ENCODE peak calls at places on chromosomes 4 and X, in eight cellular contexts. U is right lobe of liver; R is CD8-positive, alpha-beta T cell; D is body of pancreas; S is lower lobe of right lung; G is heart right ventricle; M is pancreas; L is upper lobe of right lung. O is an unnamed sample. For H3K4me1, the result is how much of the 10 kb centered on the place peaks cover.

GRCh38 chr4:7852568-7853185 is 87.0 kb downstream of the AFAP1 start:
- ATAC-seq in D (peak), S (no peak), L (no peak), U (peak), R (no peak), M (peak), G (peak), O (no peak)

GRCh38 chr4:47929682-47930201 is 15.4 kb upstream of the NFXL1 start:
- ATAC-seq in S (no peak), M (no peak), U (no peak), D (no peak), G (no peak), R (no peak), L (no peak), O (no peak)

GRCh38 chrX:143648705-143649104 is 12.8 kb upstream of the SLITRK4 start:
- ATAC-seq in R (no peak), G (no peak), S (peak), M (peak), U (peak), D (no peak), L (peak), O (no peak)

GRCh38 chrX:134671207-134671750 is 13.0 kb upstream of the PLAC1 start:
- ATAC-seq in M (no peak), S (no peak), D (no peak), L (no peak), G (no peak), U (no peak), R (no peak), O (no peak)

GRCh38 chr4:94701606-94702300 is 56.0 kb upstream of the BMPR1B start:
- ATAC-seq in S (no peak), L (no peak), U (no peak), R (no peak), D (no peak), M (no peak), G (no peak), O (no peak)

GRCh38 chrX:10582215-10582733 is 38.1 kb downstream of the MID1 start:
- ATAC-seq in R (no peak), M (peak), S (peak), D (no peak), U (peak), G (peak), L (peak), O (peak)

GRCh38 chr4:145722561-145722960 is 42.6 kb downstream of the C4orf51 start:
- ATAC-seq in M (peak), U (no peak), D (no peak), L (no peak), R (no peak), G (no peak), S (no peak), O (no peak)

GRCh38 chrX:100802843-100803242 is 17.3 kb upstream of the CSTF2 start:
- ATAC-seq in L (no peak), G (no peak), D (no peak), U (no peak), S (no peak), R (no peak), M (no peak), O (no peak)

GRCh38 chr4:145513020-145513621 is 31.5 kb downstream of the SMAD1 start:
- ATAC-seq in D (no peak), U (peak), S (no peak), R (no peak), M (no peak), G (no peak), L (no peak), O (no peak)

GRCh38 chr4:108355523-108356208 is 186.9 kb upstream of the LEF1 start:
- ATAC-seq in M (peak), G (peak), L (no peak), U (no peak), D (peak), S (no peak), R (peak), O (no peak)

GRCh38 chrX:10017866-10018265 is 50.7 kb downstream of the CLDN34 start:
- ATAC-seq in U (no peak), D (no peak), S (peak), L (no peak), R (no peak), G (no peak), M (no peak), O (no peak)

GRCh38 chrX:38817004-38817703 is 15.9 kb downstream of the MID1IP1 start:
- ATAC-seq in D (peak), M (peak), L (peak), S (peak), U (peak), R (peak), G (peak), O (no peak)

GRCh38 chr4:99736846-99737245 is 79.2 kb upstream of the C4orf54 start:
- ATAC-seq in M (peak), D (peak), S (no peak), U (no peak), R (no peak), G (peak), L (no peak), O (no peak)

GRCh38 chrX:48910926-48911406 is 480 bp downstream of the SLC35A2 start:
- ATAC-seq in G (peak), M (no peak), R (peak), L (peak), U (no peak), S (peak), D (peak), O (no peak)

GRCh38 chr4:76993787-76994641 is 44.5 kb downstream of the SEPTIN11 start:
- ATAC-seq in L (peak), S (peak), M (peak), U (no peak), D (peak), G (peak), R (peak), O (no peak)

GRCh38 chrX:46636223-46636622 is 62.7 kb downstream of the CHST7 start:
- ATAC-seq in U (no peak), L (no peak), R (no peak), D (no peak), M (no peak), S (no peak), G (no peak), O (no peak)

GRCh38 chr4:15961778-15962510 is 1.0 kb downstream of the FGFBP2 start:
- ATAC-seq in S (peak), M (no peak), R (peak), G (peak), D (no peak), U (no peak), L (no peak), O (no peak)

GRCh38 chrX:119041175-119041574 is 31.6 kb upstream of the CT47C1 start:
- ATAC-seq in U (peak), G (peak), L (peak), R (no peak), S (peak), M (peak), D (peak), O (peak)

GRCh38 chrX:119181491-119181890 is 53.9 kb upstream of the KIAA1210 start:
- ATAC-seq in M (no peak), G (no peak), S (no peak), R (no peak), U (peak), D (no peak), L (no peak), O (no peak)

GRCh38 chr4:68316193-68316969 is 33.5 kb downstream of the YTHDC1 start:
- ATAC-seq in M (no peak), S (no peak), L (no peak), G (no peak), D (no peak), R (no peak), U (no peak), O (no peak)

GRCh38 chr4:148563684-148564083 is 121.5 kb upstream of the NR3C2 start:
- ATAC-seq in S (peak), L (no peak), M (peak), D (no peak), U (no peak), R (no peak), G (no peak), O (no peak)

DNA sequence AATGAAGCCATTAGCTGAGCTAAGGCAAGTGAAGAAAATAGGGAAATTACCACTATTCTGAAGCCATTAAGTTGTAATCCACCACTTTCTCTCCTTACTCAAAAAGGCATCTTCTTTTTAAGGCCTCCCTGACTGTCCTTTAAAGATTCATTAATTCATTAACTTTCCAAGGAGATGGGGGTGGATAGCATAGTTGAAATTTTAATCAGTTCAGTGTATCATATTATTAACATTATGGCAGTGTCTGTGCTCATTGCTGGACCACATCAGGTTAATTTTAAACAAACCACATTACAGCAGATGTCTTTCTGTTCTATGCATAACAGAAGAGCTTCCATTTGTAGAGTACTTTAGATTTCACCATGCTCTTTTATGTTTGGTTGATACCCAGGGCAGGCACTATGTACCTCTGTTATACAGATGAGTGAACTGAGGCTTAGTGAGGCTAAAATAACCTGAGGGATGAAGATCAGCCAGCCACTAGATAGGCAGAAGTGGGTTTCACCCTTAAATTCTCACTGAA is 41.1 kb downstream of the AFF2 start:
- ATAC-seq in S (no peak), U (no peak), D (no peak), L (no peak), G (no peak), R (no peak), M (no peak), O (no peak)
- H3K4me1 ChIP-seq in S (under half), U (under half), D (under half), L (under half), G (under half), R (under half), M (under half), O (under half)

DNA sequence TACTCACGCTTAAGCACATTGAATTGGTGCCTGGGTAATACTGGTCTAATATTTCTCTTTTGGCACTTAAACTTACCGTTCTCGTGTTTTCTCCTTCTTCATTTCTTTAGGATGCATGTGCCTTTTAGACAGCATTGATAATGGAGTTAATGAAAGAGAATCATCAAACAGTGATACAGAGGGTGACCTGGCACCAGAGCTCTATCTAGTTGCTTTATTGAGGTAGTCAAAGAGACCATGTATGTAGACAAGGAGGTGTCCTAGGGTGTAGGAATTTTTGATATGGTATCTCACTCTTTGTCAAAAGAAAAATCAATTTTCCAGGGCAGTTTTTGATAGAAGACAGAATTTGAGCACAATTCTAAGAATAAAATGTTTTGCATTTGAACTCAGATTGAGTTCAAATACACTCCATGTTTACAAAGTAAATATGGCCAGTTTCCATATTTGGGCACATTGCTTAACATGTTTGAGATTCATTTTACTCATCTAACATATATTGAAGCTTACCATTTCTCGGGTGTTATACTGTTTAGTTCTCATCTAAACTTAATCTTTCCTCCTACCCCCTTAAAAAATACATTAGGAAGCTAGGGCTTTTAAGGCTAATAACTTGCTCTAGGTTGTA is 92.0 kb downstream of the WWC2 start:
- ATAC-seq in G (no peak), U (peak), M (peak), R (no peak), L (no peak), D (no peak), S (no peak), O (no peak)
- H3K4me1 ChIP-seq in G (under half), U (under half), M (under half), R (under half), L (under half), D (under half), S (under half), O (under half)

DNA sequence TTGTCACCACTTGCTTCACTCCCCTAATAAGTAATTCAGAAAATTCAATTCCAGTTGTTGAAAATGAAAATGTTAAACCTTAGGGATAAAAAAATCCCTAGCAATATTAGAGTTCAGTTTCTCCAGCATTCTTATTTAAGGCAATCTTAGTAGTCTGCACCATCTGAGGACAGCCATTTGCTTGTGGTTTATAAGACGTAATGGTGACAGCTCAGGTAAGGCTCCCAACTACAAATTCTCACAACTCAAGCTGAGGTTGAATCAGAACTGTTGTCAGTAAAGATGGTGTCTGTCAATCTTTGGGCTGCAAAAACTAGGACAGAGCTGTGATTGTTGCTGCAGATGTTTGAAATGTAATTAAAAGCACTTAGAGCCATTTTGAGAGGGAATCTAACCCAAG is 16.3 kb upstream of the ADGRA3 start:
- ATAC-seq in L (no peak), D (no peak), G (no peak), M (no peak), U (no peak), R (no peak), S (no peak), O (no peak)
- H3K4me1 ChIP-seq in L (under half), D (under half), G (under half), M (under half), U (under half), R (under half), S (under half), O (under half)

GRCh38 chr4:159655547-159655946 is 552.7 kb downstream of the RAPGEF2 start:
- ATAC-seq in L (no peak), S (no peak), M (peak), U (no peak), G (no peak), D (no peak), R (no peak), O (no peak)
- H3K4me1 ChIP-seq in L (under half), S (under half), M (under half), U (under half), G (under half), D (under half), R (under half), O (under half)

GRCh38 chr4:184403384-184403781 is 71.0 kb downstream of the IRF2 start:
- ATAC-seq in S (no peak), M (no peak), L (no peak), U (no peak), G (no peak), R (no peak), D (no peak), O (no peak)
- H3K4me1 ChIP-seq in S (under half), M (under half), L (under half), U (under half), G (half or more), R (under half), D (under half), O (half or more)

GRCh38 chr4:53015681-53016080 is 153.6 kb downstream of the RASL11B start:
- ATAC-seq in S (no peak), D (no peak), R (no peak), L (no peak), G (no peak), U (peak), M (peak), O (no peak)
- H3K4me1 ChIP-seq in S (under half), D (half or more), R (under half), L (under half), G (half or more), U (under half), M (under half), O (under half)

DNA sequence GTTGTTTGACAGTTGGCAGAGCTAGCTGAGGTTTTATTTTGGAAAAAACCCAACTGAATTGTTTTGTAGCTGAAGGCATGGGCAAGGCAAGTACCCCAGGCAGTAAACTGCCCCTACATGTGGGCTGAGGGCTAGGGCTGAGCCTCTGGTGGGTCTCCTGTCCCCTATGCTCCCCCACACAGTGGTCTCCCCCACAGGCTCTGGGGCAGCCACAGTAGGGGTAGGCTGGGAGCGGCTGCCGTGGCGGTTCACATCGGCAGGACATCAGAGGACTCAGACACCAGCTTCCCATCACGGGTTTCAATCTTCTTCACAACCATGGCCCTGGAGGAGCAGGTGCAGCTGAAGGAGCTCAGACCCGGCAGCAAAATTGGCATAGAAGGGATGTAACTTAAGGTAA is 10.7 kb upstream of the ALAS2 start:
- ATAC-seq in R (no peak), M (no peak), S (no peak), D (no peak), U (no peak), L (no peak), G (no peak), O (no peak)
- H3K4me1 ChIP-seq in R (under half), M (under half), S (under half), D (under half), U (under half), L (under half), G (under half), O (under half)